ENCODE peak calls at places on chromosomes 5 and 9, in five cellular contexts. R, I, U, E and Y are unnamed samples. For H3K36me3 and H3K4me1, the result is how much of the 10 kb centered on the place peaks cover.

GRCh38 chr5:151155149-151155776 is 2.3 kb downstream of the ANXA6 start:
- DNase-seq in R (no peak), I (no peak), U (no peak), E (peak), Y (no peak)

GRCh38 chr9:93112864-93113389 is 16.9 kb downstream of the CARD19 start:
- DNase-seq in R (no peak), I (no peak), U (no peak), E (no peak), Y (peak)

GRCh38 chr9:132249690-132250089 is 87.8 kb downstream of the NTNG2 start:
- DNase-seq in R (no peak), I (no peak), U (no peak), E (no peak), Y (no peak)

GRCh38 chr5:92805446-92805845 is 775.6 kb downstream of the NR2F1-AS1 start:
- DNase-seq in R (no peak), I (no peak), U (no peak), E (no peak), Y (no peak)

GRCh38 chr9:39588056-39588814 is 232.8 kb downstream of the SPATA31A1 start:
- DNase-seq in R (no peak), I (no peak), U (no peak), E (no peak), Y (no peak)

GRCh38 chr9:25094518-25094917 is 548.8 kb upstream of the IZUMO3 start:
- DNase-seq in R (no peak), I (no peak), U (no peak), E (no peak), Y (no peak)

GRCh38 chr5:146338774-146339714 is at the start of gene POU4F3:
- DNase-seq in R (no peak), I (no peak), U (no peak), E (no peak), Y (no peak)

GRCh38 chr5:27855491-27855890 is 817.1 kb upstream of the CDH9 start:
- DNase-seq in R (no peak), I (no peak), U (no peak), E (no peak), Y (no peak)

GRCh38 chr9:113154936-113155335 is 4.1 kb downstream of the SLC31A2 start:
- DNase-seq in R (no peak), I (no peak), U (no peak), E (no peak), Y (no peak)

GRCh38 chr5:7856855-7857254 is 5.9 kb upstream of the CFAP90 start:
- DNase-seq in R (peak), I (peak), U (peak), E (peak), Y (peak)

GRCh38 chr9:93225892-93226291 is 42.0 kb downstream of the WNK2 start:
- DNase-seq in R (no peak), I (no peak), U (no peak), E (no peak), Y (no peak)

GRCh38 chr9:89870207-89870606 is 265.4 kb downstream of the GADD45G start:
- DNase-seq in R (no peak), I (no peak), U (no peak), E (no peak), Y (no peak)

GRCh38 chr5:2534251-2534650 is 217.2 kb downstream of the IRX2 start:
- DNase-seq in R (no peak), I (no peak), U (no peak), E (no peak), Y (no peak)

GRCh38 chr5:67350600-67351315 is 154.2 kb upstream of the CD180 start:
- DNase-seq in R (no peak), I (no peak), U (no peak), E (peak), Y (peak)

GRCh38 chr9:33221568-33221884 is 18.4 kb upstream of the SPINK4 start:
- DNase-seq in R (no peak), I (no peak), U (no peak), E (no peak), Y (no peak)

GRCh38 chr9:132409828-132410528 is at the start of gene CFAP77:
- DNase-seq in R (peak), I (peak), U (peak), E (peak), Y (peak)

GRCh38 chr9:84258371-84258770 is 82.2 kb downstream of the SLC28A3 start:
- DNase-seq in R (no peak), I (no peak), U (no peak), E (no peak), Y (peak)

GRCh38 chr9:113753398-113754119 is 122.5 kb upstream of the ZNF618 start:
- DNase-seq in R (no peak), I (no peak), U (no peak), E (no peak), Y (no peak)

GRCh38 chr9:15961217-15961616 is 408.4 kb downstream of the CCDC171 start:
- DNase-seq in R (no peak), I (no peak), U (no peak), E (no peak), Y (no peak)

DNA sequence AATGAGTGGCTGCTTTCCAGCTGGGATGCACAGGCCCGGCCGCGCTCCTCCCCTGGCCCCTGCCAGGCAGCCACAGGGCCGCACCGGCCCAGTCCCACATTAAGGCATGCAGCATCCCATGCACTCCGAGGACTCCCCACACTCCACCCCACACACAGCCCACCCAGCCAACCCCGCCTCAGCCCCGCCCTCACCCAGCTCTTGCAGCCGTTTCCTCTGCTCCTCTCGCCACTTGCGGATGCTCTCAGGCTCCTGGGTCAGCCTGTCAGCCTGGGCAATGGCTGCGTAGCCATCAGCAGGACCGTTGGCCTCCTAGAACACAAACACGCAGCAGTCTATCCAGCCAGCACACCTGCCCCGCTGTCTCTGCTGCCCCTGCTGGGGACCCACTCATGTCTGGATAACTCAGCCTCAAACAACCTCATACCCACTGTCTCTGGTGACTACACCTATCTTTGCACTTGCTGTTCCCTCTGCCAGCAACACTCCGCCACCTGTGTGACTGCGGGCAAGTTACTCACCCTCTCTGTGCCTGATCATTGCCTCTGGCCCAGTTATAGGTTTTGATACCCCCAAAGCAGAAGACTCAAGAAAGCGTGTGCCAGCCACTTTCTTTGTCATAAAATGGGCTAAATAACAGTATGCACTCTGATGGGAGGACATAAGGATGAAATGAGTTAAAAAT is 9.3 kb downstream of the HIGD2A start:
- DNase-seq in R (no peak), I (no peak), U (no peak), E (no peak), Y (no peak)
- H3K36me3 ChIP-seq in R (under half), I (under half), U (under half), E (under half), Y (under half)

GRCh38 chr9:5269249-5269715 is 35.2 kb downstream of the RLN2 start:
- DNase-seq in R (peak), I (no peak), U (no peak), E (peak), Y (no peak)

GRCh38 chr9:5263568-5264218 is 32.5 kb downstream of the INSL4 start:
- DNase-seq in R (no peak), I (no peak), U (peak), E (peak), Y (no peak)

GRCh38 chr9:5265939-5266338 is 34.7 kb downstream of the INSL4 start:
- DNase-seq in R (no peak), I (no peak), U (no peak), E (no peak), Y (no peak)

GRCh38 chr9:5264219-5264595 is 33.0 kb downstream of the INSL4 start:
- DNase-seq in R (no peak), I (no peak), U (no peak), E (no peak), Y (no peak)
- H3K4me3 ChIP-seq in R (no peak), I (no peak), U (no peak), E (no peak), Y (no peak)

DNA sequence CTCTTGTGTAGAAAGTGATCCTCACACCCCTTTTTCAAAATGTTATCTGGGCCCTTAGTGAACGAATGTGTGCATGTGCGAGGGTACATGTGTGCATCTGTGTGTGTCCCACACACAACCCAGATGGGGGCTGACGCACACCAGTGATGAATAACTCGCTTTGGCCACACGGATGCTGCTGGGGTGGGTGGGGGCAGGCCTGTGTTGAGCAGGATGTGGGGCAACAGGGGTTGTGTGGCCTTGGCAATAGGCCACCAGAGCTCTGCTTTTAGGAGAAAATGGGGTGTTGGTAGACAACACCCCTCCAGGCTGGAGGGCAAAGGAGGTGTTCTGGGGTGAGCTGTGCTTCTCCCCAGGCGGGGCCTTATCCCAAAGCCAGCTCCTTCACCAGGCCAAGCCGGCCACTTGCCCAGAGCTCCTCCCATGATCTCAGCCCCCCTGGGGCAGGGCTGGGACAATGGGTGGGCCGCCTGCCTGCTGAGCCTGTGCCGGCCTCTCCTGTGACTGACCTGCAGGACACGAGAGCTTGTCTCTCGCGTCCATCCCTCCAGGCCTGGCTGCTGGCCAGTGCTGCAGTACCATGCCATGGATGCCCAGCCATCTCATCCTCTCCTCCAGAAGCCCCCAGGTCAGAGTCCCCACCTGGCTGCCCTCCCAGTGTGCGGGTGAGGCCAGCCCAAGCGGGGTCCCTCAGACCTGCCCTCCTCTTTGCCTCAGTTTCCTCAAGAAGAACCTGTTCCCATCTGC is 1.7 kb downstream of the DBN1 start:
- DNase-seq in R (no peak), I (peak), U (no peak), E (peak), Y (no peak)
- H3K4me1 ChIP-seq in R (under half), I (under half), U (under half), E (under half), Y (under half)

GRCh38 chr9:129131300-129132145 is 20.3 kb downstream of the PTPA start:
- DNase-seq in R (peak), I (peak), U (peak), E (peak), Y (peak)
- H3K36me3 ChIP-seq in R (under half), I (under half), U (under half), E (under half), Y (under half)

GRCh38 chr5:132059696-132060500 is 557 bp upstream of the IL3 start:
- DNase-seq in R (no peak), I (no peak), U (no peak), E (no peak), Y (no peak)

GRCh38 chr5:132059043-132059695 is 1.3 kb upstream of the IL3 start:
- DNase-seq in R (no peak), I (no peak), U (no peak), E (no peak), Y (no peak)

GRCh38 chr5:132056610-132057497 is 3.6 kb upstream of the IL3 start:
- DNase-seq in R (no peak), I (no peak), U (no peak), E (no peak), Y (no peak)

GRCh38 chr5:132057498-132058255 is 2.8 kb upstream of the IL3 start:
- DNase-seq in R (no peak), I (no peak), U (no peak), E (no peak), Y (no peak)

DNA sequence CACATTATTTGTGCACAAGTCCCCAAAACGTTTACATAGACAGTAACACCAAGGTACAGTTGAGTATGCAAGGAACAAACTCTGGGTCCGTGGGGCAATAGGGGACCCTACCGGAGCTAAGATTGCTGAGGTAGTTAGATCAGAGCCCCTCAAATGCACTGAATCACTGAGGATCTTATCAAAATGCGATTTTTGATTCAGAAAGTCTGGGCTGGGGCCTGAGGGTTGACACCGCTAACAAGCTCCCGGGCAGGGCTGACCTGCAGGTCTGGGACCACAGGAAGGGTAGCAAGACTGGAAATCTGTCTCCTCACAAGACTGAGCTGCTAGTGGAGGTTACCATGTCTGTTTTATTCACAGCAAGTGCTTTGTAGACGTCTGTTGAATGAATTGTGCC is 1.8 kb upstream of the IL3 start:
- DNase-seq in R (no peak), I (no peak), U (no peak), E (no peak), Y (no peak)
- H3K4me3 ChIP-seq in R (no peak), I (no peak), U (no peak), E (no peak), Y (no peak)

DNA sequence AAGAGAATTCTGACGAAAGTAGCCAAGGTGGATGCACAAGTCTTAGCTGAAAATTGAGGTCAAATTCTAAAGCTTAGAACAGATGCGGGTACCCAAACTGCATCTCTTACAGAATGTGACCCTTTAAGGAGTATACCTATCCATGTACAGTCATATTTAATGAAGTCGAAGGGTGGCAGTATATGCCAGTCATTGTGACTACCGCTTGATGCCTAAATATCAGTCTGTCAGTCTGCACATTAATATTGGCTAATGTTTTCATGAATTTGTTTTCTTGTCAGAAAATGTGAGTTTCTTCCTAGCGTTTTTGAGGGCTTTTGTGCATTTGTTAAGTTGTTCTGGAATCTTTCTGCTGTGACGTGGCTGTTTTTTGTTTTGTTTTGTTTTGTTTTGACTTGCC is 264.5 kb upstream of the ELAVL2 start:
- DNase-seq in R (no peak), I (no peak), U (no peak), E (no peak), Y (no peak)
- H3K4me1 ChIP-seq in R (under half), I (under half), U (under half), E (under half), Y (under half)

DNA sequence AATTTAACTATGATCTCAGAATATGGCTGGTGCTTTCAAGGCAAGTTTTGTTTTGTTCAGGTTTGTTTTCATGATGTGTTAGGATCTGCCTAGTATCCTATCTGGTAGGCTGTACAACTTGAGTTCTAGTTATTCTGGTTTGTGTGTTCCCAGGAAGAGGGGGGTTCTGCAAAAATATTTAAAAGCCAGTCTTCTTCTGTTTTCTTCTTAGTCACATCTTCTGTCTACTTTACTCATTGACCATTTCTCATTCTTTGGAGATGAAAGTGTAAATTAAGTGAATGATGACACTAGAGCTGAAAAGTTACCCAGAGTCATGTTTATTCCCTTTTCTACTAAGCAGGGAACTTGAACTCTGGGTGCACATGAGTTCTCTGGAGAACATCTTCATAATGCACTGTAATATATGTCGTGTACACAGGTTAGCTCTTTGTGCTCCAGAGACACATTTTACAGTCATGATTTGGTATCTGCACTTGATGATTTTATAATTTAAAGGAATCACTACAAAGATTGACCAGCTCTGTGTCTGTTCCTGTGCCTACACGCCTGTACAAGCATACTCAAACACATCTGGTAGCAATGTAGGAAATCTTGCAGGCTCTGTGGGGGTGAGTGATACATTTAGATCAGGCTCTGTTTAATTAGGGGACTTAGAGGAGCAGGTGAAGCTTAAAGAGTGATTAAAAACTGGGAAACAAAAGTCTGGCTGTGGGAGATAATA is 5.0 kb downstream of the SMAD5 start:
- DNase-seq in R (no peak), I (no peak), U (no peak), E (peak), Y (no peak)
- H3K36me3 ChIP-seq in R (under half), I (under half), U (under half), E (under half), Y (under half)

DNA sequence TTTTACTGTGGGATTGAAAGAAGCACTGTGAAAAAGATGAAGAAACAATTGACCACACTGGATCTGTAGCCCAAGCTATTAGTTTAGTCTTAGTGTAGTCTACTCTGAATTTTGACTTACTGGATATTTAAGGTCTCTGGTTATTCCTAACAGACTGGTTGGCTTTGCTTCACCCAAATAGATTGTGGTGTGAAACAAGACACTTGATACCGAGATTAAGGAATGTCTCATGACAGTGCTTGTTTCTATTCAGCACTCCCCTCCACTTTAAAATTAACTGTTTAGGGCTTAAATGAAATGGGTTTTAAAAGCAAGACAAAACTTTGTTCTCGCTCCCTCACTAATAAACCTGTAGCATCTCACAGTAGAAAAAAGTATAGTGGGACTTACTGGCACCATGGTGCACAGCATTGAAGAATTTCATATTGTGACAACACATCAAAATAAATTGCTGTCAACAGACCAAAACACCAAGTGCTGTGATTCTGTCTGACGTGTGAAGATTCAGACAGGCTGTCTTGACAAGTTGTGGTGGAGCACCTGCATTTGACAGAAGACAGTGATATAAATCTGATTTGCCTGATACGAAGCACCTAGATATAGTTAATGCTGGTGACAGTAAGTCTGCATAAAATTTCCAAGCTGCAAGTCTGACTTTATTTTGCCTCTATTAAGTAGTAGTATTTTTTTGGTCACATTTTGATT is 73.1 kb downstream of the PBX3 start:
- DNase-seq in R (no peak), I (no peak), U (no peak), E (no peak), Y (no peak)
- H3K4me3 ChIP-seq in R (no peak), I (peak), U (no peak), E (no peak), Y (no peak)

GRCh38 chr9:71839665-71840064 is 71.3 kb downstream of the ABHD17B start:
- DNase-seq in R (no peak), I (no peak), U (no peak), E (no peak), Y (no peak)
- H3K4me1 ChIP-seq in R (under half), I (under half), U (under half), E (under half), Y (under half)